ENCODE peak calls at places on chromosomes 16 and 17, in eight cellular contexts. One of them, this sample, is unnamed.
A peak's percentile ranks its signal among the peaks of the same experiment; 100 is the strongest.

GRCh38 chr17:50034504-50035364 is 21.2 kb upstream of the ITGA3 start:
- DNase-seq in lung: peak; percentile 90
- DNase-seq in H9: no peak
- DNase-seq in MM.1S: no peak
- DNase-seq in left lung: peak; percentile 85
- DNase-seq in neuronal stem cell: no peak
- DNase-seq in tibial artery: no peak
- DNase-seq in heart right ventricle: no peak
- DNase-seq in this sample: no peak

GRCh38 chr17:9647014-9647413 is 1.7 kb downstream of the USP43 start:
- DNase-seq in lung: no peak
- DNase-seq in H9: peak; percentile 52
- DNase-seq in MM.1S: no peak
- DNase-seq in left lung: no peak
- DNase-seq in neuronal stem cell: peak; percentile 9
- DNase-seq in tibial artery: no peak
- DNase-seq in heart right ventricle: no peak
- DNase-seq in this sample: no peak

GRCh38 chr16:50821586-50821985 is 79.7 kb downstream of the CYLD start:
- DNase-seq in lung: no peak
- DNase-seq in H9: no peak
- DNase-seq in MM.1S: no peak
- DNase-seq in left lung: no peak
- DNase-seq in neuronal stem cell: no peak
- DNase-seq in tibial artery: no peak
- DNase-seq in heart right ventricle: no peak
- DNase-seq in this sample: no peak

GRCh38 chr16:82891918-82892317 is 265.1 kb downstream of the CDH13 start:
- DNase-seq in lung: no peak
- DNase-seq in H9: no peak
- DNase-seq in MM.1S: no peak
- DNase-seq in left lung: no peak
- DNase-seq in neuronal stem cell: no peak
- DNase-seq in tibial artery: no peak
- DNase-seq in heart right ventricle: no peak
- DNase-seq in this sample: no peak

GRCh38 chr16:75733305-75734141 is 7.2 kb upstream of the CPHXL start:
- DNase-seq in lung: no peak
- DNase-seq in H9: no peak
- DNase-seq in MM.1S: no peak
- DNase-seq in left lung: no peak
- DNase-seq in neuronal stem cell: peak; percentile 24
- DNase-seq in tibial artery: peak; percentile 69
- DNase-seq in heart right ventricle: no peak
- DNase-seq in this sample: no peak

GRCh38 chr17:61568219-61569072 is 22.6 kb downstream of the NACA2 start:
- DNase-seq in lung: no peak
- DNase-seq in H9: no peak
- DNase-seq in MM.1S: no peak
- DNase-seq in left lung: no peak
- DNase-seq in neuronal stem cell: no peak
- DNase-seq in tibial artery: no peak
- DNase-seq in heart right ventricle: no peak
- DNase-seq in this sample: no peak

GRCh38 chr17:18121201-18121600 is 12.6 kb downstream of the MYO15A start:
- DNase-seq in lung: no peak
- DNase-seq in H9: no peak
- DNase-seq in MM.1S: no peak
- DNase-seq in left lung: no peak
- DNase-seq in neuronal stem cell: no peak
- DNase-seq in tibial artery: no peak
- DNase-seq in heart right ventricle: no peak
- DNase-seq in this sample: no peak

GRCh38 chr16:75861981-75862380 is 135.7 kb upstream of the CPHXL start:
- DNase-seq in lung: no peak
- DNase-seq in H9: no peak
- DNase-seq in MM.1S: no peak
- DNase-seq in left lung: no peak
- DNase-seq in neuronal stem cell: no peak
- DNase-seq in tibial artery: no peak
- DNase-seq in heart right ventricle: no peak
- DNase-seq in this sample: no peak

GRCh38 chr16:51151435-51151950 is 423 bp upstream of the SALL1 start:
- DNase-seq in lung: no peak
- DNase-seq in H9: peak; percentile 88
- DNase-seq in MM.1S: no peak
- DNase-seq in left lung: no peak
- DNase-seq in neuronal stem cell: peak; percentile 92
- DNase-seq in tibial artery: no peak
- DNase-seq in heart right ventricle: peak; percentile 63
- DNase-seq in this sample: no peak

GRCh38 chr17:41782142-41782541 is 4.4 kb downstream of the JUP start:
- DNase-seq in lung: no peak
- DNase-seq in H9: no peak
- DNase-seq in MM.1S: no peak
- DNase-seq in left lung: no peak
- DNase-seq in neuronal stem cell: no peak
- DNase-seq in tibial artery: peak; percentile 76
- DNase-seq in heart right ventricle: peak; percentile 74
- DNase-seq in this sample: no peak

GRCh38 chr17:17515921-17516295 is 19.7 kb upstream of the RASD1 start:
- DNase-seq in lung: no peak
- DNase-seq in H9: no peak
- DNase-seq in MM.1S: no peak
- DNase-seq in left lung: peak; percentile 59
- DNase-seq in neuronal stem cell: no peak
- DNase-seq in tibial artery: no peak
- DNase-seq in heart right ventricle: no peak
- DNase-seq in this sample: no peak

GRCh38 chr16:3879258-3879886 is 1.1 kb downstream of the CREBBP start:
- DNase-seq in lung: no peak
- DNase-seq in H9: peak; percentile 32
- DNase-seq in MM.1S: peak; percentile 18
- DNase-seq in left lung: peak; percentile 91
- DNase-seq in neuronal stem cell: no peak
- DNase-seq in tibial artery: peak; percentile 71
- DNase-seq in heart right ventricle: peak; percentile 28
- DNase-seq in this sample: no peak
- H3K27ac ChIP-seq in lung: peak overlapping the region; percentile 60
- H3K27ac ChIP-seq in H9: no peak overlapping the region
- H3K27ac ChIP-seq in MM.1S: no peak overlapping the region
- H3K27ac ChIP-seq in left lung: peak overlapping the region; percentile 68
- H3K27ac ChIP-seq in neuronal stem cell: no peak overlapping the region
- H3K27ac ChIP-seq in tibial artery: peak overlapping the region; percentile 79
- H3K27ac ChIP-seq in heart right ventricle: peak overlapping the region; percentile 84
- H3K27ac ChIP-seq in this sample: no peak overlapping the region

GRCh38 chr16:16136588-16136987 is 86.7 kb downstream of the ABCC6 start:
- DNase-seq in lung: no peak
- DNase-seq in H9: no peak
- DNase-seq in MM.1S: no peak
- DNase-seq in left lung: no peak
- DNase-seq in neuronal stem cell: no peak
- DNase-seq in tibial artery: no peak
- DNase-seq in heart right ventricle: no peak
- DNase-seq in this sample: no peak
- H3K27ac ChIP-seq in lung: no peak overlapping the region
- H3K27ac ChIP-seq in H9: no peak overlapping the region
- H3K27ac ChIP-seq in MM.1S: no peak overlapping the region
- H3K27ac ChIP-seq in left lung: no peak overlapping the region
- H3K27ac ChIP-seq in neuronal stem cell: no peak overlapping the region
- H3K27ac ChIP-seq in tibial artery: no peak overlapping the region
- H3K27ac ChIP-seq in heart right ventricle: no peak overlapping the region
- H3K27ac ChIP-seq in this sample: no peak overlapping the region

GRCh38 chr16:79874391-79874790 is 273.9 kb upstream of the MAF start:
- DNase-seq in lung: no peak
- DNase-seq in H9: no peak
- DNase-seq in MM.1S: no peak
- DNase-seq in left lung: no peak
- DNase-seq in neuronal stem cell: no peak
- DNase-seq in tibial artery: no peak
- DNase-seq in heart right ventricle: no peak
- DNase-seq in this sample: no peak

GRCh38 chr16:79870016-79870886 is 269.7 kb upstream of the MAF start:
- DNase-seq in lung: no peak
- DNase-seq in H9: no peak
- DNase-seq in MM.1S: no peak
- DNase-seq in left lung: no peak
- DNase-seq in neuronal stem cell: no peak
- DNase-seq in tibial artery: no peak
- DNase-seq in heart right ventricle: no peak
- DNase-seq in this sample: no peak

GRCh38 chr16:79873825-79874224 is 273.3 kb upstream of the MAF start:
- DNase-seq in lung: no peak
- DNase-seq in H9: no peak
- DNase-seq in MM.1S: no peak
- DNase-seq in left lung: no peak
- DNase-seq in neuronal stem cell: no peak
- DNase-seq in tibial artery: no peak
- DNase-seq in heart right ventricle: no peak
- DNase-seq in this sample: no peak

GRCh38 chr16:79869304-79870015 is 268.9 kb upstream of the MAF start:
- DNase-seq in lung: no peak
- DNase-seq in H9: no peak
- DNase-seq in MM.1S: no peak
- DNase-seq in left lung: no peak
- DNase-seq in neuronal stem cell: no peak
- DNase-seq in tibial artery: no peak
- DNase-seq in heart right ventricle: no peak
- DNase-seq in this sample: no peak

GRCh38 chr16:79871906-79872305 is 271.4 kb upstream of the MAF start:
- DNase-seq in lung: no peak
- DNase-seq in H9: no peak
- DNase-seq in MM.1S: no peak
- DNase-seq in left lung: no peak
- DNase-seq in neuronal stem cell: no peak
- DNase-seq in tibial artery: no peak
- DNase-seq in heart right ventricle: no peak
- DNase-seq in this sample: no peak
- H3K27ac ChIP-seq in lung: no peak overlapping the region
- H3K27ac ChIP-seq in H9: no peak overlapping the region
- H3K27ac ChIP-seq in MM.1S: no peak overlapping the region
- H3K27ac ChIP-seq in left lung: no peak overlapping the region
- H3K27ac ChIP-seq in neuronal stem cell: no peak overlapping the region
- H3K27ac ChIP-seq in tibial artery: no peak overlapping the region
- H3K27ac ChIP-seq in heart right ventricle: no peak overlapping the region
- H3K27ac ChIP-seq in this sample: no peak overlapping the region

GRCh38 chr17:75876938-75877751 is 1.2 kb downstream of the TRIM47 start:
- DNase-seq in lung: peak; percentile 91
- DNase-seq in H9: peak; percentile 68
- DNase-seq in MM.1S: peak; percentile 85
- DNase-seq in left lung: peak; percentile 91
- DNase-seq in neuronal stem cell: no peak
- DNase-seq in tibial artery: peak; percentile 99
- DNase-seq in heart right ventricle: peak; percentile 97
- DNase-seq in this sample: no peak
- H3K27ac ChIP-seq in lung: peak overlapping the region; percentile 94
- H3K27ac ChIP-seq in H9: no peak overlapping the region
- H3K27ac ChIP-seq in MM.1S: peak overlapping the region; percentile 99
- H3K27ac ChIP-seq in left lung: peak overlapping the region; percentile 90
- H3K27ac ChIP-seq in neuronal stem cell: no peak overlapping the region
- H3K27ac ChIP-seq in tibial artery: peak overlapping the region; percentile 97
- H3K27ac ChIP-seq in heart right ventricle: peak overlapping the region; percentile 100
- H3K27ac ChIP-seq in this sample: peak overlapping the region; percentile 66

GRCh38 chr16:66714659-66715307 is 18.2 kb upstream of the CMTM4 start:
- DNase-seq in lung: no peak
- DNase-seq in H9: no peak
- DNase-seq in MM.1S: no peak
- DNase-seq in left lung: no peak
- DNase-seq in neuronal stem cell: no peak
- DNase-seq in tibial artery: no peak
- DNase-seq in heart right ventricle: no peak
- DNase-seq in this sample: no peak
- H3K27ac ChIP-seq in lung: no peak overlapping the region
- H3K27ac ChIP-seq in H9: no peak overlapping the region
- H3K27ac ChIP-seq in MM.1S: no peak overlapping the region
- H3K27ac ChIP-seq in left lung: no peak overlapping the region
- H3K27ac ChIP-seq in neuronal stem cell: no peak overlapping the region
- H3K27ac ChIP-seq in tibial artery: no peak overlapping the region
- H3K27ac ChIP-seq in heart right ventricle: no peak overlapping the region
- H3K27ac ChIP-seq in this sample: no peak overlapping the region

This sample was measured in CD4-positive, alpha-beta T cell.